ENCODE peak calls at places on chromosomes 5 and 9, in seven cellular contexts. One of them, this sample, is unnamed.

GRCh38 chr9:107557236-107557990 is 67.8 kb upstream of the KLF4 start:
- DNase-seq in anterior cingulate cortex: no peak
- DNase-seq in NCI-H1092 treated with DMSO at 0.1 percent for 48 hours: no peak
- DNase-seq in activated CD4-positive, alpha-beta T cell treated with anti-CD3 and anti-CD28 coated beads, Interleukin-2, amount 50 U/mL, for 1 hour: no peak
- DNase-seq in T-cell: no peak
- DNase-seq in mammary epithelial cell: peak; percentile 82
- DNase-seq in Calu3: peak; percentile 10
- DNase-seq in this sample: no peak

GRCh38 chr5:126138475-126139005 is 284.7 kb upstream of the GRAMD2B start:
- DNase-seq in anterior cingulate cortex: no peak
- DNase-seq in NCI-H1092 treated with DMSO at 0.1 percent for 48 hours: no peak
- DNase-seq in activated CD4-positive, alpha-beta T cell treated with anti-CD3 and anti-CD28 coated beads, Interleukin-2, amount 50 U/mL, for 1 hour: no peak
- DNase-seq in T-cell: no peak
- DNase-seq in mammary epithelial cell: peak; percentile 10
- DNase-seq in Calu3: peak; percentile 6
- DNase-seq in this sample: no peak

GRCh38 chr5:69331528-69332445 is 814 bp downstream of the CCDC125 start:
- DNase-seq in anterior cingulate cortex: no peak
- DNase-seq in NCI-H1092 treated with DMSO at 0.1 percent for 48 hours: no peak
- DNase-seq in activated CD4-positive, alpha-beta T cell treated with anti-CD3 and anti-CD28 coated beads, Interleukin-2, amount 50 U/mL, for 1 hour: no peak
- DNase-seq in T-cell: no peak
- DNase-seq in mammary epithelial cell: no peak
- DNase-seq in Calu3: peak; percentile 12
- DNase-seq in this sample: no peak

GRCh38 chr5:56816546-56817081 is 1.3 kb downstream of the MAP3K1 start:
- DNase-seq in anterior cingulate cortex: peak; percentile 16
- DNase-seq in NCI-H1092 treated with DMSO at 0.1 percent for 48 hours: peak; percentile 28
- DNase-seq in activated CD4-positive, alpha-beta T cell treated with anti-CD3 and anti-CD28 coated beads, Interleukin-2, amount 50 U/mL, for 1 hour: peak; percentile 49
- DNase-seq in T-cell: peak; percentile 20
- DNase-seq in mammary epithelial cell: peak; percentile 70
- DNase-seq in Calu3: peak; percentile 42
- DNase-seq in this sample: peak; percentile 85

GRCh38 chr9:86187121-86187520 is 72.3 kb downstream of the C9orf153 start:
- DNase-seq in anterior cingulate cortex: no peak
- DNase-seq in NCI-H1092 treated with DMSO at 0.1 percent for 48 hours: peak; percentile 66
- DNase-seq in activated CD4-positive, alpha-beta T cell treated with anti-CD3 and anti-CD28 coated beads, Interleukin-2, amount 50 U/mL, for 1 hour: no peak
- DNase-seq in T-cell: no peak
- DNase-seq in mammary epithelial cell: no peak
- DNase-seq in Calu3: no peak
- DNase-seq in this sample: no peak

GRCh38 chr9:92158097-92158601 is 42.9 kb upstream of the SPTLC1 start:
- DNase-seq in anterior cingulate cortex: no peak
- DNase-seq in NCI-H1092 treated with DMSO at 0.1 percent for 48 hours: no peak
- DNase-seq in activated CD4-positive, alpha-beta T cell treated with anti-CD3 and anti-CD28 coated beads, Interleukin-2, amount 50 U/mL, for 1 hour: no peak
- DNase-seq in T-cell: no peak
- DNase-seq in mammary epithelial cell: no peak
- DNase-seq in Calu3: no peak
- DNase-seq in this sample: no peak

GRCh38 chr5:132466453-132467291 is 23.9 kb downstream of the IRF1 start:
- DNase-seq in anterior cingulate cortex: no peak
- DNase-seq in NCI-H1092 treated with DMSO at 0.1 percent for 48 hours: no peak
- DNase-seq in activated CD4-positive, alpha-beta T cell treated with anti-CD3 and anti-CD28 coated beads, Interleukin-2, amount 50 U/mL, for 1 hour: peak; percentile 70
- DNase-seq in T-cell: peak; percentile 66
- DNase-seq in mammary epithelial cell: peak; percentile 78
- DNase-seq in Calu3: no peak
- DNase-seq in this sample: peak; percentile 84

GRCh38 chr5:123429993-123430392 is 6.8 kb upstream of the CEP120 start:
- DNase-seq in anterior cingulate cortex: no peak
- DNase-seq in NCI-H1092 treated with DMSO at 0.1 percent for 48 hours: no peak
- DNase-seq in activated CD4-positive, alpha-beta T cell treated with anti-CD3 and anti-CD28 coated beads, Interleukin-2, amount 50 U/mL, for 1 hour: no peak
- DNase-seq in T-cell: no peak
- DNase-seq in mammary epithelial cell: peak; percentile 91
- DNase-seq in Calu3: peak; percentile 46
- DNase-seq in this sample: no peak

GRCh38 chr9:4517274-4517673 is 27.0 kb downstream of the SLC1A1 start:
- DNase-seq in anterior cingulate cortex: no peak
- DNase-seq in NCI-H1092 treated with DMSO at 0.1 percent for 48 hours: no peak
- DNase-seq in activated CD4-positive, alpha-beta T cell treated with anti-CD3 and anti-CD28 coated beads, Interleukin-2, amount 50 U/mL, for 1 hour: no peak
- DNase-seq in T-cell: no peak
- DNase-seq in mammary epithelial cell: no peak
- DNase-seq in Calu3: peak; percentile 45
- DNase-seq in this sample: no peak

GRCh38 chr9:26012797-26013594 is 334.8 kb upstream of the TUSC1 start:
- DNase-seq in anterior cingulate cortex: no peak
- DNase-seq in NCI-H1092 treated with DMSO at 0.1 percent for 48 hours: no peak
- DNase-seq in activated CD4-positive, alpha-beta T cell treated with anti-CD3 and anti-CD28 coated beads, Interleukin-2, amount 50 U/mL, for 1 hour: no peak
- DNase-seq in T-cell: no peak
- DNase-seq in mammary epithelial cell: no peak
- DNase-seq in Calu3: no peak
- DNase-seq in this sample: no peak

GRCh38 chr5:2722901-2723300 is 28.6 kb downstream of the IRX2 start:
- DNase-seq in anterior cingulate cortex: no peak
- DNase-seq in NCI-H1092 treated with DMSO at 0.1 percent for 48 hours: no peak
- DNase-seq in activated CD4-positive, alpha-beta T cell treated with anti-CD3 and anti-CD28 coated beads, Interleukin-2, amount 50 U/mL, for 1 hour: no peak
- DNase-seq in T-cell: no peak
- DNase-seq in mammary epithelial cell: no peak
- DNase-seq in Calu3: no peak
- DNase-seq in this sample: no peak

GRCh38 chr5:112833971-112834370 is 27.1 kb upstream of the SRP19 start:
- DNase-seq in anterior cingulate cortex: no peak
- DNase-seq in NCI-H1092 treated with DMSO at 0.1 percent for 48 hours: no peak
- DNase-seq in activated CD4-positive, alpha-beta T cell treated with anti-CD3 and anti-CD28 coated beads, Interleukin-2, amount 50 U/mL, for 1 hour: no peak
- DNase-seq in T-cell: no peak
- DNase-seq in mammary epithelial cell: no peak
- DNase-seq in Calu3: no peak
- DNase-seq in this sample: no peak

GRCh38 chr5:38329132-38329715 is 70.9 kb downstream of the EGFLAM start:
- DNase-seq in anterior cingulate cortex: no peak
- DNase-seq in NCI-H1092 treated with DMSO at 0.1 percent for 48 hours: no peak
- DNase-seq in activated CD4-positive, alpha-beta T cell treated with anti-CD3 and anti-CD28 coated beads, Interleukin-2, amount 50 U/mL, for 1 hour: no peak
- DNase-seq in T-cell: no peak
- DNase-seq in mammary epithelial cell: peak; percentile 70
- DNase-seq in Calu3: peak; percentile 11
- DNase-seq in this sample: no peak

GRCh38 chr5:142872795-142873194 is 102.6 kb downstream of the ARHGAP26 start:
- DNase-seq in anterior cingulate cortex: no peak
- DNase-seq in NCI-H1092 treated with DMSO at 0.1 percent for 48 hours: no peak
- DNase-seq in activated CD4-positive, alpha-beta T cell treated with anti-CD3 and anti-CD28 coated beads, Interleukin-2, amount 50 U/mL, for 1 hour: no peak
- DNase-seq in T-cell: no peak
- DNase-seq in mammary epithelial cell: peak; percentile 98
- DNase-seq in Calu3: peak; percentile 85
- DNase-seq in this sample: no peak

GRCh38 chr5:178272591-178272990 is 40.0 kb upstream of the PHYKPL start:
- DNase-seq in anterior cingulate cortex: no peak
- DNase-seq in NCI-H1092 treated with DMSO at 0.1 percent for 48 hours: no peak
- DNase-seq in activated CD4-positive, alpha-beta T cell treated with anti-CD3 and anti-CD28 coated beads, Interleukin-2, amount 50 U/mL, for 1 hour: no peak
- DNase-seq in T-cell: no peak
- DNase-seq in mammary epithelial cell: no peak
- DNase-seq in Calu3: no peak
- DNase-seq in this sample: no peak

GRCh38 chr9:34084562-34084961 is 35.9 kb upstream of the UBAP2 start:
- DNase-seq in anterior cingulate cortex: peak; percentile 28
- DNase-seq in NCI-H1092 treated with DMSO at 0.1 percent for 48 hours: no peak
- DNase-seq in activated CD4-positive, alpha-beta T cell treated with anti-CD3 and anti-CD28 coated beads, Interleukin-2, amount 50 U/mL, for 1 hour: no peak
- DNase-seq in T-cell: no peak
- DNase-seq in mammary epithelial cell: no peak
- DNase-seq in Calu3: no peak
- DNase-seq in this sample: no peak

GRCh38 chr5:77993799-77994318 is 217.7 kb upstream of the TBCA start:
- DNase-seq in anterior cingulate cortex: no peak
- DNase-seq in NCI-H1092 treated with DMSO at 0.1 percent for 48 hours: peak; percentile 36
- DNase-seq in activated CD4-positive, alpha-beta T cell treated with anti-CD3 and anti-CD28 coated beads, Interleukin-2, amount 50 U/mL, for 1 hour: no peak
- DNase-seq in T-cell: no peak
- DNase-seq in mammary epithelial cell: no peak
- DNase-seq in Calu3: no peak
- DNase-seq in this sample: no peak

GRCh38 chr5:115194671-115195070 is 25.0 kb upstream of the TRIM36 start:
- DNase-seq in anterior cingulate cortex: no peak
- DNase-seq in NCI-H1092 treated with DMSO at 0.1 percent for 48 hours: no peak
- DNase-seq in activated CD4-positive, alpha-beta T cell treated with anti-CD3 and anti-CD28 coated beads, Interleukin-2, amount 50 U/mL, for 1 hour: no peak
- DNase-seq in T-cell: no peak
- DNase-seq in mammary epithelial cell: no peak
- DNase-seq in Calu3: no peak
- DNase-seq in this sample: no peak

GRCh38 chr9:37507586-37508134 is 21.9 kb downstream of the POLR1E start:
- DNase-seq in anterior cingulate cortex: no peak
- DNase-seq in NCI-H1092 treated with DMSO at 0.1 percent for 48 hours: no peak
- DNase-seq in activated CD4-positive, alpha-beta T cell treated with anti-CD3 and anti-CD28 coated beads, Interleukin-2, amount 50 U/mL, for 1 hour: no peak
- DNase-seq in T-cell: no peak
- DNase-seq in mammary epithelial cell: no peak
- DNase-seq in Calu3: no peak
- DNase-seq in this sample: peak; percentile 64

GRCh38 chr5:171387970-171388815 is 544 bp downstream of the NPM1 start:
- DNase-seq in anterior cingulate cortex: peak; percentile 58
- DNase-seq in NCI-H1092 treated with DMSO at 0.1 percent for 48 hours: peak; percentile 44
- DNase-seq in activated CD4-positive, alpha-beta T cell treated with anti-CD3 and anti-CD28 coated beads, Interleukin-2, amount 50 U/mL, for 1 hour: peak; percentile 75
- DNase-seq in T-cell: peak; percentile 69
- DNase-seq in mammary epithelial cell: peak; percentile 74
- DNase-seq in Calu3: peak; percentile 88
- DNase-seq in this sample: peak; percentile 93

GRCh38 chr9:82606761-82607382 is 456.1 kb downstream of the RASEF start:
- DNase-seq in anterior cingulate cortex: peak; percentile 1
- DNase-seq in NCI-H1092 treated with DMSO at 0.1 percent for 48 hours: peak; percentile 73
- DNase-seq in activated CD4-positive, alpha-beta T cell treated with anti-CD3 and anti-CD28 coated beads, Interleukin-2, amount 50 U/mL, for 1 hour: no peak
- DNase-seq in T-cell: no peak
- DNase-seq in mammary epithelial cell: peak; percentile 35
- DNase-seq in Calu3: peak; percentile 48
- DNase-seq in this sample: no peak

GRCh38 chr5:149143470-149143869 is 2.2 kb downstream of the ABLIM3 start:
- DNase-seq in anterior cingulate cortex: no peak
- DNase-seq in NCI-H1092 treated with DMSO at 0.1 percent for 48 hours: no peak
- DNase-seq in activated CD4-positive, alpha-beta T cell treated with anti-CD3 and anti-CD28 coated beads, Interleukin-2, amount 50 U/mL, for 1 hour: no peak
- DNase-seq in T-cell: no peak
- DNase-seq in mammary epithelial cell: no peak
- DNase-seq in Calu3: no peak
- DNase-seq in this sample: no peak

GRCh38 chr5:76958976-76959767 is 6.3 kb downstream of the CRHBP start:
- DNase-seq in anterior cingulate cortex: no peak
- DNase-seq in NCI-H1092 treated with DMSO at 0.1 percent for 48 hours: no peak
- DNase-seq in activated CD4-positive, alpha-beta T cell treated with anti-CD3 and anti-CD28 coated beads, Interleukin-2, amount 50 U/mL, for 1 hour: no peak
- DNase-seq in T-cell: no peak
- DNase-seq in mammary epithelial cell: peak; percentile 16
- DNase-seq in Calu3: no peak
- DNase-seq in this sample: no peak

GRCh38 chr9:90847971-90848370 is 46.4 kb downstream of the SYK start:
- DNase-seq in anterior cingulate cortex: no peak
- DNase-seq in NCI-H1092 treated with DMSO at 0.1 percent for 48 hours: peak; percentile 46
- DNase-seq in activated CD4-positive, alpha-beta T cell treated with anti-CD3 and anti-CD28 coated beads, Interleukin-2, amount 50 U/mL, for 1 hour: no peak
- DNase-seq in T-cell: no peak
- DNase-seq in mammary epithelial cell: no peak
- DNase-seq in Calu3: no peak
- DNase-seq in this sample: no peak

GRCh38 chr9:108672475-108673065 is 183.2 kb downstream of the ACTL7B start:
- DNase-seq in anterior cingulate cortex: no peak
- DNase-seq in NCI-H1092 treated with DMSO at 0.1 percent for 48 hours: no peak
- DNase-seq in activated CD4-positive, alpha-beta T cell treated with anti-CD3 and anti-CD28 coated beads, Interleukin-2, amount 50 U/mL, for 1 hour: no peak
- DNase-seq in T-cell: no peak
- DNase-seq in mammary epithelial cell: peak; percentile 83
- DNase-seq in Calu3: no peak
- DNase-seq in this sample: no peak

GRCh38 chr9:114348906-114349482 is 19.3 kb downstream of the ORM2 start:
- DNase-seq in anterior cingulate cortex: peak; percentile 69
- DNase-seq in NCI-H1092 treated with DMSO at 0.1 percent for 48 hours: no peak
- DNase-seq in activated CD4-positive, alpha-beta T cell treated with anti-CD3 and anti-CD28 coated beads, Interleukin-2, amount 50 U/mL, for 1 hour: peak; percentile 38
- DNase-seq in T-cell: peak; percentile 41
- DNase-seq in mammary epithelial cell: peak; percentile 95
- DNase-seq in Calu3: peak; percentile 65
- DNase-seq in this sample: peak; percentile 90

GRCh38 chr5:68068204-68068603 is 147.4 kb upstream of the PIK3R1 start:
- DNase-seq in anterior cingulate cortex: no peak
- DNase-seq in NCI-H1092 treated with DMSO at 0.1 percent for 48 hours: no peak
- DNase-seq in activated CD4-positive, alpha-beta T cell treated with anti-CD3 and anti-CD28 coated beads, Interleukin-2, amount 50 U/mL, for 1 hour: no peak
- DNase-seq in T-cell: no peak
- DNase-seq in mammary epithelial cell: no peak
- DNase-seq in Calu3: no peak
- DNase-seq in this sample: no peak

GRCh38 chr9:9998491-9999287 is 614.1 kb downstream of the PTPRD start:
- DNase-seq in anterior cingulate cortex: no peak
- DNase-seq in NCI-H1092 treated with DMSO at 0.1 percent for 48 hours: peak; percentile 16
- DNase-seq in activated CD4-positive, alpha-beta T cell treated with anti-CD3 and anti-CD28 coated beads, Interleukin-2, amount 50 U/mL, for 1 hour: no peak
- DNase-seq in T-cell: no peak
- DNase-seq in mammary epithelial cell: peak; percentile 9
- DNase-seq in Calu3: no peak
- DNase-seq in this sample: no peak

GRCh38 chr9:3948826-3949578 is 350.9 kb downstream of the GLIS3 start:
- DNase-seq in anterior cingulate cortex: no peak
- DNase-seq in NCI-H1092 treated with DMSO at 0.1 percent for 48 hours: no peak
- DNase-seq in activated CD4-positive, alpha-beta T cell treated with anti-CD3 and anti-CD28 coated beads, Interleukin-2, amount 50 U/mL, for 1 hour: no peak
- DNase-seq in T-cell: no peak
- DNase-seq in mammary epithelial cell: no peak
- DNase-seq in Calu3: no peak
- DNase-seq in this sample: no peak

GRCh38 chr9:125536184-125537152 is 170.5 kb downstream of the MAPKAP1 start:
- DNase-seq in anterior cingulate cortex: no peak
- DNase-seq in NCI-H1092 treated with DMSO at 0.1 percent for 48 hours: peak; percentile 21
- DNase-seq in activated CD4-positive, alpha-beta T cell treated with anti-CD3 and anti-CD28 coated beads, Interleukin-2, amount 50 U/mL, for 1 hour: no peak
- DNase-seq in T-cell: no peak
- DNase-seq in mammary epithelial cell: peak; percentile 73
- DNase-seq in Calu3: no peak
- DNase-seq in this sample: no peak

GRCh38 chr5:144549580-144549979 is 378.9 kb downstream of the KCTD16 start:
- DNase-seq in anterior cingulate cortex: peak; percentile 8
- DNase-seq in NCI-H1092 treated with DMSO at 0.1 percent for 48 hours: peak; percentile 77
- DNase-seq in activated CD4-positive, alpha-beta T cell treated with anti-CD3 and anti-CD28 coated beads, Interleukin-2, amount 50 U/mL, for 1 hour: no peak
- DNase-seq in T-cell: no peak
- DNase-seq in mammary epithelial cell: no peak
- DNase-seq in Calu3: no peak
- DNase-seq in this sample: no peak

This sample was measured in posterior vena cava.